ENCODE peak calls at places on chromosome 21, in four cellular contexts. One of them, this sample, is unnamed.

GRCh38 chr21:22575165-22575584 is 1577.0 kb downstream of the NCAM2 start:
- DNase-seq in MM.1S: peak
- DNase-seq in IMR-90: no peak
- DNase-seq in mesendoderm: peak
- DNase-seq in this sample: peak

GRCh38 chr21:18318156-18318555 is 73.5 kb downstream of the CHODL start:
- DNase-seq in MM.1S: no peak
- DNase-seq in IMR-90: no peak
- DNase-seq in mesendoderm: no peak
- DNase-seq in this sample: no peak

GRCh38 chr21:26148071-26148470 is 22.5 kb downstream of the APP start:
- DNase-seq in MM.1S: no peak
- DNase-seq in IMR-90: no peak
- DNase-seq in mesendoderm: peak
- DNase-seq in this sample: peak

GRCh38 chr21:37367758-37368535 is 1.4 kb downstream of the DYRK1A start:
- DNase-seq in MM.1S: peak
- DNase-seq in IMR-90: peak
- DNase-seq in mesendoderm: peak
- DNase-seq in this sample: peak

GRCh38 chr21:29114765-29115164 is 15.7 kb upstream of the MAP3K7CL start:
- DNase-seq in MM.1S: no peak
- DNase-seq in IMR-90: peak
- DNase-seq in mesendoderm: peak
- DNase-seq in this sample: peak

GRCh38 chr21:29105218-29105617 is 25.2 kb upstream of the MAP3K7CL start:
- DNase-seq in MM.1S: no peak
- DNase-seq in IMR-90: peak
- DNase-seq in mesendoderm: peak
- DNase-seq in this sample: no peak

GRCh38 chr21:37348664-37349063 is 17.9 kb upstream of the DYRK1A start:
- DNase-seq in MM.1S: peak
- DNase-seq in IMR-90: no peak
- DNase-seq in mesendoderm: no peak
- DNase-seq in this sample: no peak

GRCh38 chr21:18840239-18840638 is 436.7 kb upstream of the TMPRSS15 start:
- DNase-seq in MM.1S: peak
- DNase-seq in IMR-90: no peak
- DNase-seq in mesendoderm: peak
- DNase-seq in this sample: peak

GRCh38 chr21:29454179-29454578 is 155.5 kb downstream of the BACH1 start:
- DNase-seq in MM.1S: no peak
- DNase-seq in IMR-90: no peak
- DNase-seq in mesendoderm: no peak
- DNase-seq in this sample: no peak

GRCh38 chr21:15445327-15445726 is 284.5 kb upstream of the USP25 start:
- DNase-seq in MM.1S: no peak
- DNase-seq in IMR-90: no peak
- DNase-seq in mesendoderm: no peak
- DNase-seq in this sample: peak

GRCh38 chr21:25887646-25888321 is 153.0 kb downstream of the GABPA start:
- DNase-seq in MM.1S: no peak
- DNase-seq in IMR-90: no peak
- DNase-seq in mesendoderm: no peak
- DNase-seq in this sample: no peak

GRCh38 chr21:28150778-28151177 is 841.9 kb downstream of the LTN1 start:
- DNase-seq in MM.1S: no peak
- DNase-seq in IMR-90: peak
- DNase-seq in mesendoderm: no peak
- DNase-seq in this sample: no peak

GRCh38 chr21:31555741-31556191 is 103.7 kb upstream of the SOD1 start:
- DNase-seq in MM.1S: no peak
- DNase-seq in IMR-90: no peak
- DNase-seq in mesendoderm: peak
- DNase-seq in this sample: peak
- H3K27ac ChIP-seq in MM.1S: peak
- H3K27ac ChIP-seq in IMR-90: no peak
- H3K27ac ChIP-seq in mesendoderm: peak
- H3K27ac ChIP-seq in this sample: peak

GRCh38 chr21:45875881-45876280 is 105.7 kb upstream of the COL6A1 start:
- DNase-seq in MM.1S: no peak
- DNase-seq in IMR-90: no peak
- DNase-seq in mesendoderm: no peak
- DNase-seq in this sample: no peak
- H3K9ac ChIP-seq in MM.1S: no peak
- H3K9ac ChIP-seq in IMR-90: peak
- H3K9ac ChIP-seq in mesendoderm: no peak
- H3K9ac ChIP-seq in this sample: no peak

DNA sequence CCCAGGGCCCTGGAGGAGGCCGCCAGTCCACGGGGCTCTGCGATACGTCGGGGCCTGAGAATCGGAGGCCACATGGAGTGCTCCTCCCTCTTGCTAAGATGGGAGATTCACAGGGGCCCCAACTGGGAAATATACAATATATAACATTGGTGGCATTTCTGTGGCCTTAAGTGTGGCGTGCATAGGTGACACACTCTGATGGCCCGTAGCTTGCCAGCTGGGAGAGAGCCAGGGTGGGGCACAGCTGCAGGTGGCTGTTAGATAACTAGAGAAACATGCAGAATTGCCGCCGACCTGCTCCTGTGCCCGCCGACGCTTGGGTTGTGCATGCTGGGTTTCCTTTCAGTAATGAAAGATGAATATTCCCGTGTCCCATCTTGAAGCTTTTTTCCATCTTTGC is 30.1 kb downstream of the UMODL1 start:
- DNase-seq in MM.1S: no peak
- DNase-seq in IMR-90: no peak
- DNase-seq in mesendoderm: no peak
- DNase-seq in this sample: no peak
- H3K27ac ChIP-seq in MM.1S: no peak
- H3K27ac ChIP-seq in IMR-90: no peak
- H3K27ac ChIP-seq in mesendoderm: no peak
- H3K27ac ChIP-seq in this sample: no peak

DNA sequence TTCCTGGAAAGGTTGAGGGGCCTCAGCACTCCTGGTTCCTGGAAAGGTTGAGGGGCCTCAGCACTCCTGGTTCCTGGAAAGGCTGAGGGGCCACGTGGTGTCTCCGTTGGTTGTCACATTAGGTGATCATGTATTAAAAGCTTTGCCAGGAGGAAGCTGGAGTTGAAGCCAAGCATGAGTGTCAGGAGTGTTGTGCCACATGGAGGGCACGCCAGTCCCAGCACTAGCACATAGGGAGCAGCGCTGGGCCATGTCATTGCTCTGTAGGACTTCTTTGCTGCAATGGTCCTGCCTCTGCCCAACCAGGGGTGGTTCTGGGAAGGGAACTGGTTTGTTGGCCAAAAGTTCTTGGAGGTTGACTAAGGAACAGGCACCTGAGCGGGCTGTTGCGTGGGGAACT is 13.3 kb downstream of the ATP5PO start:
- DNase-seq in MM.1S: no peak
- DNase-seq in IMR-90: no peak
- DNase-seq in mesendoderm: no peak
- DNase-seq in this sample: no peak
- H3K9ac ChIP-seq in MM.1S: no peak
- H3K9ac ChIP-seq in IMR-90: no peak
- H3K9ac ChIP-seq in mesendoderm: no peak
- H3K9ac ChIP-seq in this sample: no peak

GRCh38 chr21:38911523-38912354 is 106.0 kb downstream of the ETS2 start:
- DNase-seq in MM.1S: no peak
- DNase-seq in IMR-90: no peak
- DNase-seq in mesendoderm: no peak
- DNase-seq in this sample: no peak

GRCh38 chr21:38909929-38910328 is 104.2 kb downstream of the ETS2 start:
- DNase-seq in MM.1S: no peak
- DNase-seq in IMR-90: no peak
- DNase-seq in mesendoderm: no peak
- DNase-seq in this sample: no peak

GRCh38 chr21:38912355-38912619 is 106.6 kb downstream of the ETS2 start:
- DNase-seq in MM.1S: no peak
- DNase-seq in IMR-90: peak
- DNase-seq in mesendoderm: no peak
- DNase-seq in this sample: no peak

GRCh38 chr21:38909109-38909508 is 103.4 kb downstream of the ETS2 start:
- DNase-seq in MM.1S: no peak
- DNase-seq in IMR-90: no peak
- DNase-seq in mesendoderm: peak
- DNase-seq in this sample: no peak

GRCh38 chr21:38910390-38911008 is 104.8 kb downstream of the ETS2 start:
- DNase-seq in MM.1S: no peak
- DNase-seq in IMR-90: no peak
- DNase-seq in mesendoderm: peak
- DNase-seq in this sample: no peak
- H3K27ac ChIP-seq in MM.1S: no peak
- H3K27ac ChIP-seq in IMR-90: no peak
- H3K27ac ChIP-seq in mesendoderm: no peak
- H3K27ac ChIP-seq in this sample: no peak

GRCh38 chr21:35850029-35850428 is 210.3 kb downstream of the SETD4 start:
- DNase-seq in MM.1S: peak
- DNase-seq in IMR-90: peak
- DNase-seq in mesendoderm: no peak
- DNase-seq in this sample: no peak
- H3K9ac ChIP-seq in MM.1S: no peak
- H3K9ac ChIP-seq in IMR-90: no peak
- H3K9ac ChIP-seq in mesendoderm: no peak
- H3K9ac ChIP-seq in this sample: no peak

DNA sequence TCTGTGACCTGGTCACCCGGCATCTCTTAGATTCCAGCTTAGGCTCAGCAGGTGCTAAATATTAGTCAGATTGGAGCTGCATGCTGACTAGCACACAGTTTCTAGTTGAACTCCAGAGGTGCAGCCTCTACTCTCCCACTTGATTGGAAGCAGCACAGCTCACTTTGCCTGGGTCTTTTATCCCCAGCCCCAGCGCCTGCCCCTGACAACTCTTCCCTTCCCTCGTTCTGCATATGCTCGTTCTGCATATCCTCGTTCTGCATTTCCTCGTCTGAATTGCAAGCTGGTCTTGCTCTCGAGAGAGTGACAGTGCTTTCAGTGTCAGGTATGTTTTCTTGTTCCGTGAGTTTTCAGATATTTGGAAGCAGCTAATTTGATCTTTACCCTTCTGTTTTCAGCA is 11.7 kb downstream of the COL18A1 start:
- DNase-seq in MM.1S: no peak
- DNase-seq in IMR-90: no peak
- DNase-seq in mesendoderm: peak
- DNase-seq in this sample: peak
- H3K27ac ChIP-seq in MM.1S: no peak
- H3K27ac ChIP-seq in IMR-90: no peak
- H3K27ac ChIP-seq in mesendoderm: no peak
- H3K27ac ChIP-seq in this sample: no peak

GRCh38 chr21:40546657-40547056 is 300.3 kb downstream of the DSCAM start:
- DNase-seq in MM.1S: no peak
- DNase-seq in IMR-90: no peak
- DNase-seq in mesendoderm: no peak
- DNase-seq in this sample: no peak
- H3K9ac ChIP-seq in MM.1S: no peak
- H3K9ac ChIP-seq in IMR-90: no peak
- H3K9ac ChIP-seq in mesendoderm: no peak
- H3K9ac ChIP-seq in this sample: no peak

This sample was measured in endodermal cell.